ENCODE peak calls at places on chromosomes 1 and 21, in nine cellular contexts. O is right lobe of liver, Q is neural crest cell, F is GM06990, P is BE2C, Z is GM12865, W is mesothelial cell of epicardium, B is epithelial cell of esophagus, S is HL-60. H is an unnamed sample.

GRCh38 chr1:200535605-200536004 is 84.9 kb downstream of the KIF14 start:
- DNase-seq in O (no peak), Q (no peak), F (no peak), P (peak), Z (peak), W (no peak), B (peak), S (no peak), H (peak)

GRCh38 chr1:228289239-228289849 is 81.5 kb downstream of the OBSCN start:
- DNase-seq in O (peak), Q (no peak), F (no peak), P (peak), Z (no peak), W (no peak), B (no peak), S (no peak), H (no peak)

GRCh38 chr1:115771094-115771846 is 2.8 kb upstream of the CASQ2 start:
- DNase-seq in O (no peak), Q (no peak), F (no peak), P (no peak), Z (no peak), W (no peak), B (peak), S (no peak), H (no peak)

GRCh38 chr1:119003413-119004128 is 15.4 kb upstream of the TBX15 start:
- DNase-seq in O (no peak), Q (no peak), F (no peak), P (no peak), Z (no peak), W (no peak), B (no peak), S (no peak), H (no peak)

GRCh38 chr1:67261646-67262045 is 46.0 kb upstream of the IL12RB2 start:
- DNase-seq in O (no peak), Q (no peak), F (no peak), P (no peak), Z (no peak), W (no peak), B (no peak), S (no peak), H (no peak)

GRCh38 chr1:167161242-167161641 is 59.4 kb upstream of the POU2F1 start:
- DNase-seq in O (no peak), Q (no peak), F (no peak), P (no peak), Z (no peak), W (no peak), B (peak), S (no peak), H (no peak)

GRCh38 chr1:186220911-186221310 is 154.1 kb downstream of the TPR start:
- DNase-seq in O (no peak), Q (no peak), F (no peak), P (no peak), Z (no peak), W (no peak), B (no peak), S (no peak), H (no peak)

GRCh38 chr1:215631489-215631888 is 64.4 kb downstream of the KCTD3 start:
- DNase-seq in O (peak), Q (no peak), F (no peak), P (peak), Z (no peak), W (no peak), B (peak), S (no peak), H (no peak)

GRCh38 chr21:42234464-42235241 is 15.7 kb downstream of the ABCG1 start:
- DNase-seq in O (peak), Q (peak), F (peak), P (peak), Z (peak), W (peak), B (peak), S (peak), H (peak)

GRCh38 chr1:90823686-90824085 is 106.6 kb upstream of the BARHL2 start:
- DNase-seq in O (no peak), Q (no peak), F (no peak), P (no peak), Z (no peak), W (no peak), B (no peak), S (no peak), H (no peak)

GRCh38 chr1:90826834-90827233 is 109.7 kb upstream of the BARHL2 start:
- DNase-seq in O (no peak), Q (no peak), F (no peak), P (no peak), Z (no peak), W (no peak), B (no peak), S (no peak), H (no peak)

GRCh38 chr1:90821793-90822359 is 104.8 kb upstream of the BARHL2 start:
- DNase-seq in O (no peak), Q (no peak), F (no peak), P (no peak), Z (peak), W (no peak), B (no peak), S (no peak), H (no peak)

GRCh38 chr1:90824551-90824950 is 107.4 kb upstream of the BARHL2 start:
- DNase-seq in O (no peak), Q (no peak), F (no peak), P (no peak), Z (no peak), W (no peak), B (no peak), S (no peak), H (no peak)

GRCh38 chr1:90826024-90826423 is 108.9 kb upstream of the BARHL2 start:
- DNase-seq in O (no peak), Q (no peak), F (no peak), P (no peak), Z (no peak), W (no peak), B (no peak), S (no peak), H (no peak)
- TF ChIP-seq CTCF in O (no peak), Q (no peak), F (no peak), P (no peak), Z (no peak), W (no peak), B (no peak), S (no peak), H (no peak)

GRCh38 chr1:114423455-114423854 is 87.5 kb downstream of the TRIM33 start:
- DNase-seq in O (no peak), Q (no peak), F (no peak), P (no peak), Z (no peak), W (no peak), B (no peak), S (no peak), H (no peak)

GRCh38 chr1:114431026-114431425 is 80.0 kb downstream of the TRIM33 start:
- DNase-seq in O (no peak), Q (no peak), F (no peak), P (no peak), Z (no peak), W (no peak), B (no peak), S (no peak), H (no peak)

GRCh38 chr1:114427612-114428011 is 83.4 kb downstream of the TRIM33 start:
- DNase-seq in O (peak), Q (no peak), F (no peak), P (no peak), Z (no peak), W (no peak), B (no peak), S (no peak), H (no peak)

DNA sequence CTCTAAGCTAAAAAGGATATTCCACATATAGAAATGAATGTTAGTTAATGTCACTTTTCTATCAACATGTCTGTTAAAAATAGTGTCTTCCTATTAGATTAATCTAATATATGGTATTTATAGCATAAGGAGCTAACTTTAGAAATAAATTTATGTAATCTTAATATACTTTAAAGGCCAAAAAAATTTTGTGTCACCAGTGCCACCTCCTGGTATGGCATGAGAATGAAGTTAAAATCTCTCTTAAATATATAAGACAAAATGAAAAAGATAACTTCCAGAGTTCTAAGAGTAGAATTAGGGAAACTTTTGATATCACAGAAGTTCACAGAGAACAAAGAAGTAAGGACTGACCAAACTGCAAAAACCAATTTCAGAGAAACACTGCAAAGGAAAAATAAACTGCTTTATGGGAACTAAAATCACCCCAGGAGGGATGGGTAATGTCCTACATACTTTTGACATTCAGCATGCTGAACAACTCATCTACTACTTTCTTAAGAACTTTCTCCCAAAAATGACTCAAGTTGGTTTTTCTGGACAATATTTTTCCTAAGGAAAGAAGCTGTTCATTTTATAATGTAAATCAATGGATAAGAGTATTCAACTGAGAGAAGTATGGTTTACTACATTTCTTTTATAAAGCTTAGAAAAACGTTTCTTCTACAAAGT is 82.8 kb downstream of the TRIM33 start:
- DNase-seq in O (no peak), Q (no peak), F (no peak), P (no peak), Z (peak), W (no peak), B (peak), S (no peak), H (no peak)
- TF ChIP-seq CTCF in O (peak), Q (peak), F (peak), P (peak), Z (peak), W (peak), B (peak), S (no peak), H (peak)

DNA sequence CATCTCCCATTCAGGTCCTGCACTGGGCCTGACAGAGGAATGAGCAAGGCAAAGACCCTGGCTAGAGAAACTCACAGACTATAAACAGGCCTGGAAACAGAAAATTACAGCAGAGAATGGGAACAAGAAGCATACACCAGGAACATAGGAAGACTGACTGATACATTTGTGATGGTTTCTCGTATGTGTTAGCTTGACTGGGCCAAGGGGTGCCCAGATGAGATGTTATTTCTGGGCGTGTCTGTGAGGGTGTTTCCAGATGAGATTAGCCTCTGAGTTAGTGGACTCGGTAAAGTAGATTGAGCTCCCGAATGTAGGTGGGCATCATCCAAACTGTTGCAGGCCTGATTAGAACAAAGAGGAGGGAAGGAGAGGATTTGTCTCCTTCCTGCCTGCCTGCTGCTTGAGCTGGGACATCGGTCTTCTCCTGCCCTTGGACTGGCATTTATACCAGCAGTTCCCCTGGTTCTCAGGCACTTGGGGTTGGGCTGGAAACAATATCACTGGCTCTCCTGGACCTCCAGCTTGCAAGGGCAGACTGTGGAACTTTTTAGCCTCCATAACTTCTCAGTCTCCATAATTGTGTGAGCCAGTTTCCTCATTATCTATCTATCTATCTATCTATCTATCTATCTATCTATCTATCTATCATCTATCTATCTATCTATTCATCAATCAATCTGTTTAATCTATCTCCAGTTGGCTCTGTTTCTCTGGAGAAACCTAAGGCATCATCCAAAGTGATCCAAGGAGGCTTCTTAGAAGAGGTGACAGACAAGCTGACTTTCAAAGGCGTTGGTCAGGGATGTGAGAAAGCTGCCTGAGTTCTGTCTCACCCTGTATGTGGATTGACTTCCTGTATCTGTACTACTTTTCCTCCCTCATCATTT is 9.7 kb upstream of the FOXO6 start:
- DNase-seq in O (no peak), Q (no peak), F (no peak), P (no peak), Z (no peak), W (no peak), B (no peak), S (no peak), H (no peak)
- TF ChIP-seq CTCF in O (no peak), Q (no peak), F (no peak), P (no peak), Z (no peak), W (no peak), B (no peak), S (no peak), H (no peak)

DNA sequence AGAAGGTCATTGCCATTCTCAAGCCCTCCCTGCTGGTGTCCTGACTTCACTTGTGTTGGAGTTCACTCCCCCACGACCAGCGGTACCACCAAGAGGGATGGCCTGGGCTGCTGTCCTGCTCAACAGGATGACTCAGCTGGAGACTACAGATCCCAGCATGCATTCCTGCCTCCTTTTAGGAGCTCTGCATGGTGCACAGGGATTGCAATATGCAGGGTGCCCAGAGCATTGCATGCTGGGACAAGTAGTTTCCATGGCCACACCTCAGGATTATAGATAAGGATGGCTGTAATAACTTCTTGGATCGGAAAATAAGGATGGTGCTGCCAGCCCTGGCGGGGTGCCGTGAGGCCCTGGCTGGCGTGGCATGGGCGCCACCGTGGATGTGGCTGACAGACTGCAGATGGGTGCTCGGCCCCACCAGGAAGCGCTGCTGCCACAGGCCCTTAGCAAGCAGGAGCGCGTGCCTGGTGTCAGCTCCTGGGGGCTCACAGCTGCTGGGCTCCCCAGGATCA is 150.0 kb downstream of the CASZ1 start:
- DNase-seq in O (no peak), Q (no peak), F (no peak), P (no peak), Z (peak), W (no peak), B (peak), S (peak), H (no peak)
- TF ChIP-seq CTCF in O (no peak), Q (no peak), F (no peak), P (no peak), Z (no peak), W (no peak), B (no peak), S (no peak), H (no peak)

GRCh38 chr1:164092603-164093353 is 466.2 kb upstream of the PBX1 start:
- DNase-seq in O (no peak), Q (no peak), F (no peak), P (peak), Z (no peak), W (no peak), B (peak), S (no peak), H (no peak)
- TF ChIP-seq CTCF in O (no peak), Q (peak), F (no peak), P (peak), Z (peak), W (no peak), B (peak), S (no peak), H (no peak)

GRCh38 chr1:60982539-60982938 is 99.8 kb upstream of the NFIA start:
- DNase-seq in O (no peak), Q (no peak), F (no peak), P (no peak), Z (no peak), W (no peak), B (no peak), S (no peak), H (no peak)

GRCh38 chr1:60977661-60978060 is 104.7 kb upstream of the NFIA start:
- DNase-seq in O (no peak), Q (no peak), F (no peak), P (no peak), Z (no peak), W (no peak), B (no peak), S (no peak), H (no peak)

GRCh38 chr1:60974973-60975372 is 107.4 kb upstream of the NFIA start:
- DNase-seq in O (no peak), Q (no peak), F (no peak), P (no peak), Z (no peak), W (no peak), B (no peak), S (no peak), H (no peak)

GRCh38 chr1:60981357-60981756 is 101.0 kb upstream of the NFIA start:
- DNase-seq in O (no peak), Q (no peak), F (no peak), P (no peak), Z (no peak), W (no peak), B (no peak), S (no peak), H (no peak)

GRCh38 chr1:60978421-60979357 is 103.7 kb upstream of the NFIA start:
- DNase-seq in O (peak), Q (no peak), F (peak), P (peak), Z (peak), W (no peak), B (peak), S (no peak), H (peak)
- TF ChIP-seq CTCF in O (peak), Q (peak), F (peak), P (peak), Z (peak), W (peak), B (peak), S (peak), H (peak)

GRCh38 chr1:209850342-209850979 is 22.7 kb downstream of the UTP25 start:
- DNase-seq in O (peak), Q (peak), F (no peak), P (peak), Z (peak), W (no peak), B (peak), S (peak), H (no peak)
- TF ChIP-seq CTCF in O (no peak), Q (peak), F (peak), P (peak), Z (peak), W (peak), B (peak), S (peak), H (no peak)

GRCh38 chr1:5949074-5949760 is 43.0 kb downstream of the NPHP4 start:
- DNase-seq in O (no peak), Q (no peak), F (no peak), P (peak), Z (no peak), W (no peak), B (peak), S (no peak), H (no peak)
- TF ChIP-seq CTCF in O (no peak), Q (peak), F (peak), P (no peak), Z (no peak), W (no peak), B (no peak), S (no peak), H (no peak)

DNA sequence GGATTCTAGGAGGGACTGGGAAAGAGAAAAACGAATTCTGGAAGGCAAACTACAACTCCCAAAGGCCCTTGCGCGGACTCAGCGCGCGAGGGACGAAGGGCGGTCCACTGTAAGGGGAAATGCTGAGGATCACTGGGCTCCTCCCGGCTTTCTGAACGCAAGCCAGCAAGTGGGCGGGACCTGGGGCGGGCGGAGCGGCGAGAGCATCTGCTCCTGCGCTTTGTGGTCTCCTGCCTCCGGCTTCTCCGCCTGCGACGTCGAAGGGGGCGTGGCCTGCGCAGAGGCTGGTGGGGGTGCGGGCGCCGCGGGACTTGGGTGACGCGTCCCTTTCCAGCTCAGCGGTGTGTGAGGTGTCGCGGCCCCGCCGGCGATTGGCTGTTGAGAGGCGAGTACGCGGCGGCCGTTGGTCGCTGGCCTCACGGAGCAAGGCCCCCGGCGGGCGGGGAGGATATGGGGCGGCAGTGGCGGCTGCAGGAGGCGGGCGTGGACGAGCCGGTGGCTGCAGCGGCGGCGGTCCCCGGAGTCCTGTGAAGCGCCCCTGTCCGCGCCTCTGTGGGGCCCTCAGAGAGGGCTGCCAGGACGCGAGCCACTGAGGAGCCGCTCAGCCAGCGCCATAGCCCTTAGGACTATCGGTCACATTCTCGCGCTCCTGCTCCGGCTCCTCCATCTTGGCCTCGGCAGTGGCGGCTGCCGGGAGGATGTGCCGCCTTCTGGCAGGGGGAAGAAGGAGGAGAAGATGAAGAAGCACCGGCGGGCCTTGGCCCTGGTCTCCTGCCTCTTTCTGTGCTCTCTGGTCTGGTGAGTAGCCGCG is at the start of gene SUCO:
- DNase-seq in O (peak), Q (peak), F (peak), P (peak), Z (peak), W (peak), B (peak), S (peak), H (peak)
- TF ChIP-seq CTCF in O (peak), Q (peak), F (peak), P (no peak), Z (no peak), W (no peak), B (peak), S (no peak), H (peak)

H was measured in CD8-positive, alpha-beta T cell.